ENCODE peak calls at places on chromosomes 13 and 19, in seven cellular contexts. X is activated CD8-positive, alpha-beta memory T cell treated with anti-CD3 and anti-CD28 coated beads for 4 hours; E is T-helper 9 cell; B is NCI-H1105; Z is KG1; Q is Caco-2; O is mesothelial cell of epicardium. D is an unnamed sample.

GRCh38 chr19:10685210-10685609 is 16.0 kb upstream of the QTRT1 start:
- DNase-seq in X (no peak), E (no peak), B (no peak), Z (no peak), Q (no peak), O (no peak), D (no peak)

GRCh38 chr13:23617551-23618014 is 47.4 kb downstream of the TNFRSF19 start:
- DNase-seq in X (no peak), E (no peak), B (no peak), Z (no peak), Q (no peak), O (no peak), D (no peak)

GRCh38 chr19:4059931-4060620 is 6.6 kb downstream of the ZBTB7A start:
- DNase-seq in X (peak), E (peak), B (no peak), Z (no peak), Q (no peak), O (no peak), D (peak)

GRCh38 chr13:93173656-93174055 is 53.0 kb upstream of the GPC6 start:
- DNase-seq in X (no peak), E (no peak), B (no peak), Z (no peak), Q (no peak), O (no peak), D (no peak)

GRCh38 chr19:47421844-47422395 is 2.6 kb upstream of the MEIS3 start:
- DNase-seq in X (no peak), E (no peak), B (peak), Z (no peak), Q (no peak), O (peak), D (no peak)

GRCh38 chr19:2774083-2774679 is 8.9 kb downstream of the SGTA start:
- DNase-seq in X (no peak), E (no peak), B (no peak), Z (no peak), Q (no peak), O (no peak), D (no peak)

GRCh38 chr19:57620673-57621348 is 6.8 kb downstream of the ZNF134 start:
- DNase-seq in X (no peak), E (no peak), B (no peak), Z (no peak), Q (no peak), O (no peak), D (no peak)

GRCh38 chr13:80444240-80445015 is 103.5 kb upstream of the SPRY2 start:
- DNase-seq in X (no peak), E (no peak), B (no peak), Z (no peak), Q (no peak), O (no peak), D (no peak)

GRCh38 chr19:52270266-52270885 is 989 bp downstream of the ZNF766 start:
- DNase-seq in X (no peak), E (no peak), B (peak), Z (no peak), Q (peak), O (peak), D (no peak)

GRCh38 chr13:28031220-28031903 is 42.9 kb upstream of the URAD start:
- DNase-seq in X (no peak), E (no peak), B (no peak), Z (peak), Q (no peak), O (no peak), D (no peak)

GRCh38 chr13:97205971-97206370 is 16.2 kb upstream of the MBNL2 start:
- DNase-seq in X (no peak), E (no peak), B (no peak), Z (no peak), Q (no peak), O (no peak), D (no peak)

GRCh38 chr13:62838891-62839290 is 1423.2 kb upstream of the PCDH20 start:
- DNase-seq in X (no peak), E (no peak), B (no peak), Z (no peak), Q (no peak), O (no peak), D (no peak)

GRCh38 chr19:944171-944567 is 18.3 kb downstream of the ARID3A start:
- DNase-seq in X (no peak), E (no peak), B (no peak), Z (no peak), Q (peak), O (peak), D (no peak)

GRCh38 chr13:93260591-93260990 is 34.0 kb downstream of the GPC6 start:
- DNase-seq in X (no peak), E (no peak), B (no peak), Z (no peak), Q (no peak), O (no peak), D (no peak)

GRCh38 chr19:39430675-39431593 is 4.8 kb downstream of the RPS16 start:
- DNase-seq in X (no peak), E (peak), B (no peak), Z (no peak), Q (peak), O (no peak), D (peak)

GRCh38 chr13:43273362-43273761 is 250.0 kb downstream of the DNAJC15 start:
- DNase-seq in X (no peak), E (no peak), B (no peak), Z (no peak), Q (no peak), O (no peak), D (no peak)

GRCh38 chr19:40246292-40247073 is 20.0 kb upstream of the CCNP start:
- DNase-seq in X (no peak), E (no peak), B (no peak), Z (no peak), Q (no peak), O (no peak), D (no peak)

GRCh38 chr13:75479102-75479501 is 2.9 kb downstream of the TBC1D4 start:
- DNase-seq in X (no peak), E (no peak), B (no peak), Z (no peak), Q (no peak), O (no peak), D (no peak)

GRCh38 chr13:111020546-111020945 is 94.6 kb upstream of the ARHGEF7 start:
- DNase-seq in X (no peak), E (no peak), B (no peak), Z (no peak), Q (no peak), O (no peak), D (no peak)

GRCh38 chr19:28794301-28794700 is 418.6 kb downstream of the UQCRFS1 start:
- DNase-seq in X (no peak), E (no peak), B (no peak), Z (no peak), Q (no peak), O (no peak), D (no peak)

GRCh38 chr19:29831041-29831548 is 19.3 kb downstream of the CCNE1 start:
- DNase-seq in X (peak), E (peak), B (no peak), Z (no peak), Q (no peak), O (no peak), D (no peak)

GRCh38 chr19:35357867-35358573 is at the start of gene FFAR3:
- DNase-seq in X (no peak), E (no peak), B (no peak), Z (no peak), Q (no peak), O (no peak), D (no peak)

GRCh38 chr19:1469936-1470863 is 8.8 kb downstream of the C19orf25 start:
- DNase-seq in X (peak), E (peak), B (peak), Z (no peak), Q (peak), O (no peak), D (peak)

GRCh38 chr13:27425151-27425917 is 915 bp downstream of the GTF3A start:
- DNase-seq in X (no peak), E (no peak), B (no peak), Z (peak), Q (peak), O (no peak), D (no peak)

GRCh38 chr13:76709851-76710250 is 176.4 kb downstream of the KCTD12 start:
- DNase-seq in X (no peak), E (no peak), B (no peak), Z (no peak), Q (no peak), O (no peak), D (no peak)

GRCh38 chr19:35266904-35267817 is 1.6 kb upstream of the USF2 start:
- DNase-seq in X (no peak), E (peak), B (no peak), Z (no peak), Q (peak), O (peak), D (peak)

GRCh38 chr19:32498641-32499200 is 82.3 kb upstream of the PDCD5 start:
- DNase-seq in X (no peak), E (no peak), B (no peak), Z (no peak), Q (no peak), O (no peak), D (peak)

GRCh38 chr13:31051999-31052398 is 109.7 kb downstream of the HSPH1 start:
- DNase-seq in X (no peak), E (no peak), B (no peak), Z (no peak), Q (peak), O (no peak), D (no peak)

GRCh38 chr19:1169921-1170885 is 3.9 kb downstream of the SBNO2 start:
- DNase-seq in X (no peak), E (no peak), B (no peak), Z (no peak), Q (no peak), O (no peak), D (no peak)

GRCh38 chr13:38866649-38867048 is 124.0 kb downstream of the STOML3 start:
- DNase-seq in X (no peak), E (no peak), B (no peak), Z (no peak), Q (no peak), O (no peak), D (no peak)

GRCh38 chr19:46533085-46534081 is 37.7 kb upstream of the PNMA8B start:
- DNase-seq in X (no peak), E (no peak), B (no peak), Z (no peak), Q (no peak), O (no peak), D (no peak)

GRCh38 chr13:21670006-21670882 is 629 bp upstream of the FGF9 start:
- DNase-seq in X (peak), E (peak), B (peak), Z (peak), Q (peak), O (peak), D (peak)

GRCh38 chr19:17969096-17969792 is 2.3 kb downstream of the KCNN1 start:
- DNase-seq in X (no peak), E (no peak), B (no peak), Z (no peak), Q (no peak), O (no peak), D (no peak)